ENCODE peak calls at places on chromosome 5, in five cellular contexts. One of them, this sample, is unnamed.

GRCh38 chr5:93705896-93706295 is 35.5 kb downstream of the POU5F2 start:
- DNase-seq in BJ: no peak
- DNase-seq in dorsolateral prefrontal cortex: no peak
- DNase-seq in brain microvascular endothelial cell: no peak
- DNase-seq in tibial artery: no peak
- DNase-seq in this sample: no peak

GRCh38 chr5:108061941-108062340 is 320.0 kb downstream of the FBXL17 start:
- DNase-seq in brain microvascular endothelial cell: no peak
- DNase-seq in BJ: no peak
- DNase-seq in tibial artery: no peak
- DNase-seq in dorsolateral prefrontal cortex: no peak
- DNase-seq in this sample: no peak

GRCh38 chr5:75044406-75044805 is 8.0 kb downstream of the GCNT4 start:
- DNase-seq in dorsolateral prefrontal cortex: peak
- DNase-seq in brain microvascular endothelial cell: no peak
- DNase-seq in BJ: no peak
- DNase-seq in tibial artery: no peak
- DNase-seq in this sample: no peak

GRCh38 chr5:37568018-37568753 is 189.1 kb downstream of the WDR70 start:
- DNase-seq in tibial artery: no peak
- DNase-seq in brain microvascular endothelial cell: no peak
- DNase-seq in BJ: no peak
- DNase-seq in dorsolateral prefrontal cortex: no peak
- DNase-seq in this sample: no peak

GRCh38 chr5:112174959-112175594 is 244.0 kb downstream of the EPB41L4A start:
- DNase-seq in dorsolateral prefrontal cortex: no peak
- DNase-seq in tibial artery: no peak
- DNase-seq in BJ: no peak
- DNase-seq in brain microvascular endothelial cell: peak
- DNase-seq in this sample: no peak

GRCh38 chr5:158026248-158027031 is 167.5 kb upstream of the CLINT1 start:
- DNase-seq in brain microvascular endothelial cell: no peak
- DNase-seq in tibial artery: no peak
- DNase-seq in dorsolateral prefrontal cortex: peak
- DNase-seq in BJ: peak
- DNase-seq in this sample: no peak

GRCh38 chr5:97111004-97111403 is 31.4 kb downstream of the LIX1 start:
- DNase-seq in dorsolateral prefrontal cortex: no peak
- DNase-seq in BJ: no peak
- DNase-seq in brain microvascular endothelial cell: no peak
- DNase-seq in tibial artery: no peak
- DNase-seq in this sample: no peak

GRCh38 chr5:135238622-135239460 is 160.2 kb downstream of the MACROH2A1 start:
- DNase-seq in brain microvascular endothelial cell: no peak
- DNase-seq in BJ: no peak
- DNase-seq in dorsolateral prefrontal cortex: no peak
- DNase-seq in tibial artery: peak
- DNase-seq in this sample: no peak

GRCh38 chr5:10934789-10935355 is 173.8 kb upstream of the DAP start:
- DNase-seq in dorsolateral prefrontal cortex: no peak
- DNase-seq in tibial artery: no peak
- DNase-seq in brain microvascular endothelial cell: no peak
- DNase-seq in BJ: no peak
- DNase-seq in this sample: no peak

GRCh38 chr5:141691867-141692532 is 10.0 kb upstream of the ARAP3 start:
- DNase-seq in BJ: peak
- DNase-seq in brain microvascular endothelial cell: peak
- DNase-seq in tibial artery: peak
- DNase-seq in dorsolateral prefrontal cortex: peak
- DNase-seq in this sample: peak
- H3K4me3 ChIP-seq in BJ: peak
- H3K4me3 ChIP-seq in brain microvascular endothelial cell: peak
- H3K4me3 ChIP-seq in tibial artery: peak
- H3K4me3 ChIP-seq in dorsolateral prefrontal cortex: peak
- H3K4me3 ChIP-seq in this sample: no peak

GRCh38 chr5:119409235-119409815 is 43.0 kb upstream of the HSD17B4 start:
- DNase-seq in BJ: no peak
- DNase-seq in dorsolateral prefrontal cortex: no peak
- DNase-seq in brain microvascular endothelial cell: no peak
- DNase-seq in tibial artery: no peak
- DNase-seq in this sample: no peak
- TF ChIP-seq CTCF in BJ: no peak
- TF ChIP-seq CTCF in dorsolateral prefrontal cortex: no peak
- TF ChIP-seq CTCF in brain microvascular endothelial cell: no peak
- TF ChIP-seq CTCF in tibial artery: no peak
- TF ChIP-seq CTCF in this sample: no peak

DNA sequence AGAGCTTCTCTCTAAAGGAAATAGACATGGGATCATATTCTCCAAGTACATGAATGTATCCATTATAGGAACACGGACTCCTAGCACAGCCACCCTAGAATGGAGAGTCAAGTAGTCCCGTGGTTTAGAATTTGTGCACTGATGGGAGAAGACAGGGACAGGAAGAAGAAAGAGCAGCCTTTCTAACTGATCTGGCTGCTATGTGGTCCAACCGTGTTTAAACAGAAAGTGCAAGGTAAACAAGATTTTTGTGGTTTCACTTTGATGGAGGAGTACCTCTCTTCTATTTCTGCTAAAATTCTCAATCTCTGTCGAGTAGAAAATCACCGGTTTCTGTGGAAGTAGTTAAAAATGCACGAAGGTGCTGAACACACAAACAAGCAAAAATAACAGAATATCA is 171.3 kb downstream of the ST8SIA4 start:
- DNase-seq in BJ: no peak
- DNase-seq in dorsolateral prefrontal cortex: no peak
- DNase-seq in brain microvascular endothelial cell: no peak
- DNase-seq in tibial artery: no peak
- DNase-seq in this sample: no peak
- H3K4me3 ChIP-seq in BJ: no peak
- H3K4me3 ChIP-seq in dorsolateral prefrontal cortex: no peak
- H3K4me3 ChIP-seq in brain microvascular endothelial cell: no peak
- H3K4me3 ChIP-seq in tibial artery: no peak
- H3K4me3 ChIP-seq in this sample: no peak

DNA sequence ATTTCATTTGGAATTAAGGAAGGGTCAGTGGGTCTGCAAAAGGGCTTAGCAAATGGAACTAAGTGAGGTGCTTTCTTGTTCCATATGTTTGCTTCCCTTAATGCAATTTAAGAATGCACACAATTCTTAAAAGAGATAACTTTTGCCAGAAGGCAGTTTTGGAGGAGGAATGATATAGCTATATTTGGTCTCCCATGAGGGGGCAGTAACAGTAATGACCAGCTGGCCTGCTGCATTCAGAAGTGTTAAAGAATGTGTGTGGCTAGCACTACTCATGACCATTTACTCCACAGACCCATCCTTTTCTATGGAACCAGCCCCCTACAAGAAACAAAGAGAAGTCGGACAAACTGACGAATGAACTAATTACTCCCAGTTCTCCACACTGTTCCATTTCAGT is 638.9 kb downstream of the RAB3C start:
- DNase-seq in tibial artery: no peak
- DNase-seq in BJ: no peak
- DNase-seq in dorsolateral prefrontal cortex: no peak
- DNase-seq in brain microvascular endothelial cell: no peak
- DNase-seq in this sample: no peak
- TF ChIP-seq CTCF in tibial artery: no peak
- TF ChIP-seq CTCF in BJ: no peak
- TF ChIP-seq CTCF in dorsolateral prefrontal cortex: no peak
- TF ChIP-seq CTCF in brain microvascular endothelial cell: peak
- TF ChIP-seq CTCF in this sample: no peak

GRCh38 chr5:58458851-58459275 is 1.0 kb downstream of the PLK2 start:
- DNase-seq in brain microvascular endothelial cell: no peak
- DNase-seq in dorsolateral prefrontal cortex: no peak
- DNase-seq in tibial artery: no peak
- DNase-seq in BJ: no peak
- DNase-seq in this sample: no peak

GRCh38 chr5:58455966-58456365 is 3.9 kb downstream of the PLK2 start:
- DNase-seq in BJ: no peak
- DNase-seq in brain microvascular endothelial cell: no peak
- DNase-seq in dorsolateral prefrontal cortex: peak
- DNase-seq in tibial artery: no peak
- DNase-seq in this sample: no peak

GRCh38 chr5:58455495-58455894 is 4.4 kb downstream of the PLK2 start:
- DNase-seq in tibial artery: no peak
- DNase-seq in brain microvascular endothelial cell: no peak
- DNase-seq in BJ: no peak
- DNase-seq in dorsolateral prefrontal cortex: no peak
- DNase-seq in this sample: no peak

GRCh38 chr5:58456486-58456885 is 3.4 kb downstream of the PLK2 start:
- DNase-seq in brain microvascular endothelial cell: no peak
- DNase-seq in BJ: no peak
- DNase-seq in dorsolateral prefrontal cortex: no peak
- DNase-seq in tibial artery: no peak
- DNase-seq in this sample: no peak

DNA sequence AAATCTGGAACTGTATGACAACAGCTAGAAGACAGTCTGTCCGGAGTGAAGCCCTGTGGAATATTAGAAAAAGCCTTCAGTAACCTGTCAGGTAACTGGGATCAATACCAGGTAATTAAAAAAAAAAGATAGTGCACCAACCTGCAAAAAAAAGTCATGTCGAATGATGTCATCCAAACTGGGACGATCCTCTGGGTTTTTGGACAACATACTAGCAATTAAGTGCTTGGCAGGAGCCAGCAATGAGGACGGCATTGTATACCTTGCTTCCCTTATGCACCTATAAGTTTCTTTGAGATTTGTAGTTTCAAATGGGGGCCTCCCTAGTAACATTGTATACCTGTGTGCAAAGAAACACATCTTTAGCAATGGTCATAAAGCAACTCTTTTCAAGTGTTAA is 2.8 kb downstream of the PLK2 start:
- DNase-seq in brain microvascular endothelial cell: no peak
- DNase-seq in dorsolateral prefrontal cortex: no peak
- DNase-seq in BJ: no peak
- DNase-seq in tibial artery: no peak
- DNase-seq in this sample: no peak
- H3K4me3 ChIP-seq in brain microvascular endothelial cell: peak
- H3K4me3 ChIP-seq in dorsolateral prefrontal cortex: peak
- H3K4me3 ChIP-seq in BJ: peak
- H3K4me3 ChIP-seq in tibial artery: peak
- H3K4me3 ChIP-seq in this sample: no peak

DNA sequence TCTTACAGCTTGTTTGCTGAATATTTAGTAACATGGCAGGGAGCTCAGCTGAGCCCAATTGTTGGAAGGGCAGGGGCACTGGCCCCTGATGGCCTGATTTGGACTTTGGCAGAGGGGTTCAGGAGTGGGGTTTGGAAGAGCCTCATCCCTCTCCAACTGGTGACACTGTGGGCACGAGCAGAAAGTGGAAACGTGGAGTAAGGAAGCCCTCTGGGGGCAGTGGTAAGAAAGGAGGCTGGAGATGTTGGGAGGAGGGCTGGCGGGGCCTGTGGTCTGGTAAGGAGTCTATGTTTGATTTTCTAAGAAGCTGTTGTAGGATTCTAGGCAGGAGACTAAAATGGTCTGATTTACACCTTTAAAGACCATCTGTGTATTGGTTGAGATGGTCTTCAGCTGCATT is 208.9 kb downstream of the HSPA4 start:
- DNase-seq in brain microvascular endothelial cell: no peak
- DNase-seq in tibial artery: no peak
- DNase-seq in dorsolateral prefrontal cortex: no peak
- DNase-seq in BJ: no peak
- DNase-seq in this sample: no peak
- TF ChIP-seq CTCF in brain microvascular endothelial cell: peak
- TF ChIP-seq CTCF in tibial artery: no peak
- TF ChIP-seq CTCF in dorsolateral prefrontal cortex: no peak
- TF ChIP-seq CTCF in BJ: peak
- TF ChIP-seq CTCF in this sample: no peak

DNA sequence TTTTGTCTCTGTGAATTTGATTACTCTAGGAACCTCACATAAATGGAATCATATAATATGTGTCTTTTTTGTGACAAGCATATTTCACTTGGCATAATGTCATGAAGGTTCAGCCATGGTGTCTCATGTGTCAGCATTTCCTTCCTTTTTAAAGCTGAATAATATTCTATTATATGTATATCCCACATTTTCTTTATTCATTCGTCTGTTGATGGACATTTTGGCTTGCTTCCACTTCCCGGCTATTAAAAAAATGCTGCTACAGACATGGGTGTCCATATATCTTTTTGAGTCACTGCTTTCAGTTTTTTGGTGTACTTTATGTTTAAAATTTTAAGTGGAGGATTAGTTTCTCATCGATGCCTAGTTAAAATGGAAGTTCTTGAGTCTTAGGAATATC is 59.8 kb upstream of the C5orf63 start:
- DNase-seq in brain microvascular endothelial cell: no peak
- DNase-seq in BJ: no peak
- DNase-seq in dorsolateral prefrontal cortex: no peak
- DNase-seq in tibial artery: no peak
- DNase-seq in this sample: no peak
- H3K4me3 ChIP-seq in brain microvascular endothelial cell: no peak
- H3K4me3 ChIP-seq in BJ: no peak
- H3K4me3 ChIP-seq in dorsolateral prefrontal cortex: no peak
- H3K4me3 ChIP-seq in tibial artery: no peak
- H3K4me3 ChIP-seq in this sample: no peak

This sample was measured in lower leg skin.